ENCODE peak calls at places on chromosomes 11 and 22, in six cellular contexts. B, M, W, V, D and X are unnamed samples.
A peak's percentile ranks its signal among the peaks of the same experiment; 100 is the strongest.

GRCh38 chr22:41983516-41983915 is 14.3 kb downstream of the SEPTIN3 start:
- DNase-seq in B (no peak), M (peak; percentile 52), W (no peak), V (no peak), D (no peak), X (no peak)

GRCh38 chr11:65591939-65592814 is 3.4 kb downstream of the KCNK7 start:
- DNase-seq in B (no peak), M (no peak), W (no peak), V (no peak), D (no peak), X (no peak)

GRCh38 chr22:41366323-41367014 is 15.3 kb upstream of the TEF start:
- DNase-seq in B (no peak), M (no peak), W (no peak), V (no peak), D (no peak), X (no peak)

GRCh38 chr11:116925050-116925449 is 87.6 kb upstream of the APOA1 start:
- DNase-seq in B (no peak), M (no peak), W (peak; percentile 79), V (no peak), D (no peak), X (no peak)

GRCh38 chr11:134052988-134053945 is 15.6 kb upstream of the JAM3 start:
- DNase-seq in B (no peak), M (no peak), W (no peak), V (no peak), D (no peak), X (no peak)

GRCh38 chr11:130603585-130603906 is 155.1 kb downstream of the ADAMTS15 start:
- DNase-seq in B (no peak), M (no peak), W (no peak), V (no peak), D (no peak), X (no peak)

GRCh38 chr11:120841074-120841473 is 182.8 kb upstream of the TBCEL start:
- DNase-seq in B (no peak), M (no peak), W (no peak), V (no peak), D (no peak), X (no peak)

GRCh38 chr11:71425851-71426250 is 22.3 kb downstream of the DHCR7 start:
- DNase-seq in B (no peak), M (no peak), W (peak; percentile 73), V (no peak), D (no peak), X (no peak)

GRCh38 chr11:109196016-109196415 is 226.0 kb upstream of the C11orf87 start:
- DNase-seq in B (no peak), M (peak; percentile 33), W (no peak), V (no peak), D (no peak), X (no peak)

GRCh38 chr11:2107941-2108630 is 31.1 kb downstream of the IGF2 start:
- DNase-seq in B (no peak), M (no peak), W (no peak), V (no peak), D (no peak), X (no peak)

GRCh38 chr22:45638834-45639746 is 32.5 kb upstream of the ATXN10 start:
- DNase-seq in B (no peak), M (peak; percentile 66), W (no peak), V (no peak), D (no peak), X (no peak)

GRCh38 chr11:129787518-129787917 is 28.1 kb upstream of the TMEM45B start:
- DNase-seq in B (no peak), M (no peak), W (no peak), V (no peak), D (no peak), X (no peak)

GRCh38 chr11:107856180-107856980 is 2.2 kb downstream of the SLC35F2 start:
- DNase-seq in B (no peak), M (no peak), W (no peak), V (no peak), D (no peak), X (no peak)

GRCh38 chr11:134452026-134452848 is 40.2 kb upstream of the B3GAT1 start:
- DNase-seq in B (no peak), M (no peak), W (no peak), V (no peak), D (no peak), X (no peak)

GRCh38 chr22:35324067-35324466 is 24.4 kb downstream of the TOM1 start:
- DNase-seq in B (no peak), M (no peak), W (no peak), V (no peak), D (no peak), X (no peak)

GRCh38 chr11:9367551-9367950 is 16.9 kb upstream of the IPO7 start:
- DNase-seq in B (no peak), M (peak; percentile 62), W (no peak), V (no peak), D (no peak), X (no peak)

GRCh38 chr11:9362393-9362863 is 22.0 kb upstream of the IPO7 start:
- DNase-seq in B (no peak), M (no peak), W (no peak), V (no peak), D (no peak), X (no peak)

GRCh38 chr11:9363954-9364912 is 20.2 kb upstream of the IPO7 start:
- DNase-seq in B (peak; percentile 85), M (peak; percentile 97), W (peak; percentile 75), V (peak; percentile 90), D (peak; percentile 94), X (peak; percentile 93)
- TF ChIP-seq CTCF in B (no peak), M (no peak), W (no peak), V (no peak), D (no peak), X (no peak)

DNA sequence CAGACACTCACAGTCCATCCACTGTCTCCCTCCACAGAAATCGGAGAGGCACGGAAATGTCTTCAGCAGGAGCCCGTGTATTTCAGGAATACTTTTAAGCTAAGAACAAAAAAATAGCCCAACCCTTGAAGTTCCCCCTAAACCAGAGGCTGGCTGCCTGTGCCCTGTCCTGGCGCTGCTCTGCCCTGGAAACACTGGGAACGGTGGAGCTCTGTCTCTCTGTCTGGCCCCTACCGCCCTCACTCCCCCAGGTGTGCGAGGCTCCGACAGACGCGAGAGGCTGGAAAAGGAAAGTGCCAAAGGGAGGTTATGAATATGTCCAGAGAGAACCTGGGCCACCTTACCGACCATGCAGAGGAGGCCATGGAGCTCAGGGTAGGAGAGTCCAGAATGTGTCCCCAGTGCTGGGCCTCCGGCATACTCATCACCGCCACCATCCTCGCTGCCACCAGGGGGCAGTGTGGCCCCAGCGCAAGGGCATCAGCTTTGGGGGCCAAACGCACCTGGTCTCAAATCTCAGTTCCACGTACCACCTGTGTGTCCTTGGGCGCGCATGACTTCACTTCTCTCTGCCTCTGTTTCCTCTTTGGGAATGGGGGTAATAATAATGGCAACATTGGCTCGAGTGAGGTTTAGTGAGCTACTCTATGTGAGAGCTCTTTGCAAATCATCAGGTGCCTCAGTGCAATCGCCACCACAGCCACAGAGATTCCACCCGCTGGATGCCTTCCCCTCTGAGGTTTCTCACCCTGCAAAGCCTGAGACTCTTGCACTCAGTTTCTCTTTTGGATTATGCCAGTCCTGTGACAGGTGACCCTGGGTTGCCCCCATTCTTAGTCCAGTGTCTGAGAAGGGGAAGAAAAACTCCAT is 10.4 kb upstream of the SLCO2B1 start:
- DNase-seq in B (peak; percentile 51), M (peak; percentile 43), W (peak; percentile 85), V (peak; percentile 72), D (peak; percentile 84), X (peak; percentile 78)
- TF ChIP-seq CTCF in B (peak; percentile 94), M (peak; percentile 92), W (peak; percentile 96), V (peak; percentile 61), D (peak; percentile 92), X (peak; percentile 60)

GRCh38 chr11:113725411-113725810 is 19.3 kb upstream of the TMPRSS5 start:
- DNase-seq in B (no peak), M (no peak), W (no peak), V (no peak), D (no peak), X (no peak)
- TF ChIP-seq CTCF in B (no peak), M (no peak), W (no peak), V (no peak), D (no peak), X (no peak)

DNA sequence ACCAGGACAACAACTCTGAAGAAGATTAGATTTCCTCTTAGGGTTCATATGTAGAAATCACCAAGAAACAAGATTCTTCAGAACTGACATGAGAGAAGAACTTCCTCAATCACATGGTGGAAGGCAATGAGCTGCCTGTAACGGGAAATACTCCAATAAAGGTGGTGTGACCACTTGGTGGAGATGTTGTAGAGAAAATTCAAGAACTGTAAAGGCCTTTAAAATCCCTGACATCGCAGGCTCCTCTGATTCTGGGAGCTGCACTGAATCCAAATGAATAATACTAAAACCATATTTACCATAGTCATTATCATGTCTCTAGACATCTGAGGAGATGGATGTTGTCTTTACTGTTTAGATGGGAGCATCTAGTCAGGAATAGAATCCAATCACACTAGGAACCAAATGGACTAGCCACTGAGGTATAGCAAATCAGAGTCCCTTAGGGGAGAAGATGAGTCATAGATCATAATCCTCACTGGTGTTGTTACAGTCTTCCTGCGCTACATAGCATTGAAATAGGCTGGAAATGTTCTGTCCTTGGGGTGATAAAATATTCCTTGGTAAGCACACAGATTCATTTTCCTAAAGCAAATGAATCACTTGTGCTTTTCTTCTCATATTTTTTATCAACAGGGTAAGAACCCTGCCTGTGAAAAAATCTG is 321.6 kb upstream of the TENM4 start:
- DNase-seq in B (no peak), M (no peak), W (no peak), V (no peak), D (no peak), X (no peak)
- TF ChIP-seq CTCF in B (no peak), M (no peak), W (no peak), V (no peak), D (no peak), X (no peak)

DNA sequence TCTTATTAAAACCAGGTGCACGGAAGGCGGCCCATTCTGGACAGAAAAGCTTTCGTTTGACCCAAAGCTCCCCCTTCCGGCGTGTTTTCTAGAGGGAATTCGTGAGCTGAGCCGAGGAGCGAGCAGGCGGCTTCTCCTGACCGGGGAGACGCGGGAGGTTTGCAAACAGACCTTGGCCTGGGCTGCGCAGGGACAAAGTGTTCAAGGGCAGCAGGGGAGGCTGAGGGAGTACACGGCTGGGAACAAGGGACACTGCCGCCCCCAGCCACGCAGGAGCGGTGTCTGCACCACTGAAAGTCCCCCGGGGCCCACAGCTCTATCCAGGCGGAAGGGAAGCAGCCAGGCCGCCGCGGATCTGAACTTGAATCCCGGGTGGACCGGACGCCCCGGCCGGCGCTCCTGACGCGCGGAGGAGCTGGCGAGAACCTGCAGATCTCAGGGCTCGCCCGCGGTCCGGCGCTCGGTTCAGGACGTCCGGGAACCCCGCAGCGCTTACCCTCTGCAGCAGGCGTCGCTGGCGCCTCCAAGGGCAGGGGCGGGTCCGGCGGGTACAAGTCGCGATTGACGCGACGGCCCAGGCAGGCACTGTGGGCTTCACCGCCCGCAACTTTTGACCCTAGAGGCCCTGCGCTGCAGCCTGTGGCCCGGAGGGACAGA is 101.9 kb downstream of the WT1 start:
- DNase-seq in B (peak; percentile 41), M (peak; percentile 42), W (no peak), V (peak; percentile 78), D (peak; percentile 54), X (peak; percentile 51)
- TF ChIP-seq CTCF in B (no peak), M (peak; percentile 28), W (no peak), V (no peak), D (peak; percentile 42), X (peak; percentile 21)